ENCODE peak calls at places on chromosomes 16 and 17, in six cellular contexts. P is GM23248, I is neural progenitor cell, M is MM.1S, T is PC-3, L is GM23338. S is an unnamed sample. For H3F3A, the result is how much of the 10 kb centered on the place peaks cover.

GRCh38 chr17:45782889-45783592 is 1.1 kb upstream of the CRHR1 start:
- DNase-seq in I (peak), M (no peak), P (peak), T (no peak), L (peak), S (no peak)

GRCh38 chr17:76268015-76268749 is 3.0 kb downstream of the UBALD2 start:
- DNase-seq in M (no peak), T (no peak), I (no peak), P (peak), L (peak), S (no peak)

GRCh38 chr17:64707077-64707591 is 45.0 kb upstream of the SMURF2 start:
- DNase-seq in P (peak), I (no peak), T (peak), L (peak), M (no peak), S (peak)

GRCh38 chr17:74739227-74739831 is 2.3 kb downstream of the RAB37 start:
- DNase-seq in L (no peak), T (no peak), I (no peak), M (no peak), P (no peak), S (no peak)

GRCh38 chr17:9217151-9218067 is 196.1 kb downstream of the NTN1 start:
- DNase-seq in L (no peak), M (no peak), I (no peak), P (peak), T (no peak), S (peak)

GRCh38 chr17:51052235-51052634 is 68.4 kb downstream of the SPAG9 start:
- DNase-seq in T (no peak), P (no peak), L (no peak), I (no peak), M (no peak), S (no peak)

GRCh38 chr16:66026211-66026610 is 340.3 kb upstream of the CDH5 start:
- DNase-seq in T (peak), L (peak), P (peak), M (no peak), I (peak), S (no peak)

GRCh38 chr17:7258731-7259554 is 3.3 kb downstream of the CLDN7 start:
- DNase-seq in P (peak), I (no peak), M (no peak), L (no peak), T (peak), S (peak)

GRCh38 chr16:9035986-9036385 is 55.5 kb upstream of the HAPSTR1 start:
- DNase-seq in I (no peak), M (no peak), L (no peak), P (no peak), T (no peak), S (no peak)

GRCh38 chr16:28130099-28131088 is 66.9 kb upstream of the GSG1L start:
- DNase-seq in M (no peak), P (peak), L (peak), T (no peak), I (peak), S (no peak)

GRCh38 chr17:6643460-6644125 is 2.7 kb downstream of the TXNDC17 start:
- DNase-seq in M (no peak), P (peak), L (no peak), I (no peak), T (peak), S (no peak)

GRCh38 chr17:72719582-72720493 is 372.6 kb downstream of the SLC39A11 start:
- DNase-seq in T (no peak), P (no peak), L (no peak), I (no peak), M (no peak), S (no peak)

GRCh38 chr16:49458221-49458620 is 84.6 kb downstream of the C16orf78 start:
- DNase-seq in P (no peak), T (no peak), I (no peak), M (no peak), L (no peak), S (no peak)

GRCh38 chr17:41307647-41308046 is 1.5 kb downstream of the KRTAP16-1 start:
- DNase-seq in I (peak), M (no peak), P (peak), L (no peak), T (no peak), S (no peak)

GRCh38 chr17:83064732-83065659 is 14.4 kb upstream of the METRNL start:
- DNase-seq in L (no peak), I (no peak), M (no peak), P (no peak), T (peak), S (peak)

GRCh38 chr17:691423-691822 is 23.2 kb downstream of the VPS53 start:
- DNase-seq in T (peak), M (no peak), P (peak), L (no peak), I (no peak), S (peak)

GRCh38 chr17:71975331-71975801 is 145.5 kb upstream of the SOX9 start:
- DNase-seq in M (no peak), T (peak), L (peak), P (peak), I (peak), S (peak)

GRCh38 chr17:38605852-38606645 is at the start of gene SRCIN1:
- DNase-seq in I (peak), P (peak), L (peak), M (peak), T (peak), S (no peak)

GRCh38 chr16:68298907-68299515 is 11.7 kb downstream of the SLC7A6OS start:
- DNase-seq in L (no peak), T (peak), M (no peak), P (peak), I (peak), S (no peak)

GRCh38 chr16:15950869-15951268 is 1.5 kb downstream of the ABCC1 start:
- DNase-seq in M (no peak), T (no peak), P (no peak), L (no peak), I (no peak), S (no peak)
- H2AFZ ChIP-seq in M (no peak), T (peak), P (peak), L (no peak), I (peak), S (peak)

DNA sequence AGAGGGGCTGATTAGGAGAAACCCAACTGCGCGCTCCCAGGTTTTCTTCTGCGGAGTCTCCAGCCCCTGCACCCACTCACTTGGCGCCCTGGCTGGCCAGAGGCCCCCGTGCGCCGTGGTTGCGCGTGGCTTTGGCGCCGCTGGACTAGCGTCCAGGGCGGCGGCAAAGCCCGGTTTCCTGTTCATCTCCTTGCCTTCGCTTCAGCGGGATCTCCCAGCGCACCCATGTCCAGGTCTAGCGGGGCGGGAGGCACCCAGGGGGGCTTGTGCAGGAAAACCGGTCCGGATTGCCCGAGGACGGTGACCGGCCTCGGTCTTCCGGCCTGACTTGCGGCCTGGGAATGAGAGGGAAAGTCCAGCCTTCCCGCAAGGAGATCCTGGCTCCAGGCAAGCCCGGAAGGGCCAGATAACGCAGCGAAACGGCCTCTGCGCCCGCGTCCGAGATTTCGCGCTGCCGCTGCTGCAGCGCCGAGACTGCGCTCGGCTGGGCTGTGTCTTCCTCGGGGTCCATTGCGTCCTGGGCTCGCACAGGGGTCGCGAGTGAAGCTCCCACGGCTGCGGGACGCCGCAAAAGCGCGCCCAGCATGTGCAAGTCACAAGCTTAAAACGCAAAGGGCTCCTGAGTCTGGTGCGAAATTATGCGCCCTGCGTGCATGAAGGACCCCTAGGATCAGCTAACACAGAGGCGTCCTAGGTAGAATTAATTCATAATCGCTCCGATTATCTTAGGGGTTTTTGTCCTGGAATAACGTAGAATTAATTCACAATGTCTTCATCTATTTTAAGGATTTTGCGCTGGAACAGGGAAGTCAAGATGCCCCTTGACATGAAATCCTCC is 5.7 kb downstream of the FOXF1 start:
- DNase-seq in P (peak), T (no peak), I (peak), M (no peak), L (no peak), S (no peak)
- TF ChIP-seq EZH2 in P (peak), T (peak), I (peak), M (no peak), L (peak), S (no peak)

GRCh38 chr17:66272699-66273390 is 29.6 kb upstream of the PRKCA start:
- DNase-seq in P (peak), M (no peak), T (peak), L (no peak), I (no peak), S (peak)
- H3F3A ChIP-seq in P (under half), M (under half), T (under half), L (under half), I (under half), S (half or more)

GRCh38 chr16:58960484-58960883 is 226.4 kb upstream of the GOT2 start:
- DNase-seq in T (no peak), P (no peak), L (peak), M (no peak), I (peak), S (no peak)

GRCh38 chr16:58963479-58963878 is 229.4 kb upstream of the GOT2 start:
- DNase-seq in L (no peak), T (no peak), P (no peak), M (no peak), I (no peak), S (no peak)

GRCh38 chr16:58960034-58960433 is 225.9 kb upstream of the GOT2 start:
- DNase-seq in P (no peak), M (no peak), T (no peak), I (no peak), L (peak), S (no peak)
- H2AFZ ChIP-seq in P (no peak), M (no peak), T (no peak), I (no peak), L (no peak), S (no peak)

S was measured in PC-9.